ENCODE peak calls at places on chromosomes 12 and 14, in six cellular contexts. S, K, O, R, Q and J are unnamed samples.

GRCh38 chr12:122052285-122052684 is 26.3 kb upstream of the MLXIP start:
- DNase-seq in Q (peak; percentile 39), O (no peak), K (no peak), S (no peak), R (no peak), J (no peak)

GRCh38 chr12:4293299-4293941 is 19.9 kb downstream of the CCND2 start:
- DNase-seq in O (no peak), K (no peak), Q (no peak), R (no peak), S (no peak), J (no peak)

GRCh38 chr14:75217508-75218206 is 41.2 kb upstream of the TMED10 start:
- DNase-seq in O (no peak), K (no peak), S (no peak), R (peak; percentile 35), Q (no peak), J (no peak)

GRCh38 chr14:76640923-76641395 is 120.3 kb upstream of the VASH1 start:
- DNase-seq in O (no peak), K (no peak), R (no peak), S (no peak), Q (no peak), J (no peak)

GRCh38 chr14:36513451-36514277 is 6.4 kb downstream of the NKX2-1 start:
- DNase-seq in S (peak; percentile 86), R (no peak), K (no peak), Q (no peak), O (no peak), J (no peak)

GRCh38 chr14:103707329-103708263 is 7.7 kb downstream of the XRCC3 start:
- DNase-seq in S (no peak), O (no peak), R (no peak), K (no peak), Q (no peak), J (no peak)

GRCh38 chr14:64364907-64365306 is 23.2 kb upstream of the MTHFD1 start:
- DNase-seq in Q (peak; percentile 74), O (no peak), S (no peak), R (peak; percentile 68), K (no peak), J (no peak)

GRCh38 chr12:2185751-2186341 is 133.1 kb downstream of the CACNA1C start:
- DNase-seq in K (no peak), Q (peak; percentile 76), R (no peak), O (no peak), S (no peak), J (no peak)

GRCh38 chr12:129676411-129676810 is 227.4 kb downstream of the TMEM132D start:
- DNase-seq in O (no peak), R (no peak), Q (no peak), S (no peak), K (no peak), J (no peak)

GRCh38 chr12:112930350-112930749 is 7.9 kb upstream of the OAS3 start:
- DNase-seq in Q (no peak), R (no peak), S (no peak), O (no peak), K (no peak), J (no peak)

GRCh38 chr14:38391334-38391733 is 135.4 kb upstream of the CLEC14A start:
- DNase-seq in K (no peak), R (peak; percentile 59), O (no peak), Q (peak; percentile 27), S (no peak), J (no peak)

GRCh38 chr14:53384073-53384472 is 230.9 kb upstream of the DDHD1 start:
- DNase-seq in S (no peak), Q (no peak), K (no peak), O (no peak), R (no peak), J (no peak)

GRCh38 chr12:77940011-77940423 is 109.3 kb downstream of the NAV3 start:
- DNase-seq in S (no peak), K (peak; percentile 75), R (peak; percentile 93), O (no peak), Q (peak; percentile 92), J (no peak)

GRCh38 chr12:21906919-21907642 is 34.1 kb downstream of the ABCC9 start:
- DNase-seq in S (no peak), R (peak; percentile 42), O (no peak), Q (peak; percentile 30), K (no peak), J (no peak)

GRCh38 chr12:62787023-62787422 is 147.9 kb downstream of the PPM1H start:
- DNase-seq in R (no peak), Q (no peak), O (no peak), K (no peak), S (no peak), J (no peak)

GRCh38 chr14:49134940-49135339 is 451.2 kb downstream of the RPS29 start:
- DNase-seq in Q (no peak), O (no peak), S (peak; percentile 29), R (no peak), K (no peak), J (no peak)

GRCh38 chr14:99995700-99996356 is 69.4 kb upstream of the EVL start:
- DNase-seq in K (peak; percentile 17), R (peak; percentile 54), O (no peak), S (peak; percentile 76), Q (no peak), J (peak; percentile 55)

GRCh38 chr12:88247241-88247643 is 105.1 kb downstream of the TMTC3 start:
- DNase-seq in K (peak; percentile 49), R (peak; percentile 84), Q (peak; percentile 92), O (no peak), S (no peak), J (no peak)

GRCh38 chr12:105613269-105613668 is 282.8 kb downstream of the C12orf75 start:
- DNase-seq in O (no peak), R (no peak), Q (no peak), K (no peak), S (no peak), J (no peak)

GRCh38 chr14:68777644-68778043 is 15.2 kb downstream of the ZFP36L1 start:
- DNase-seq in S (no peak), O (no peak), Q (no peak), R (no peak), K (no peak), J (no peak)

GRCh38 chr14:35114036-35114435 is 7.8 kb downstream of the PPP2R3C start:
- DNase-seq in K (no peak), S (no peak), Q (no peak), O (no peak), R (peak; percentile 91), J (no peak)

GRCh38 chr12:91189526-91189925 is 6.9 kb upstream of the DCN start:
- DNase-seq in Q (peak; percentile 83), O (no peak), R (peak; percentile 65), K (no peak), S (no peak), J (no peak)

GRCh38 chr14:106518054-106518943 is 991.9 kb downstream of the TMEM121 start:
- DNase-seq in R (no peak), O (no peak), S (no peak), Q (no peak), K (no peak), J (peak; percentile 93)

GRCh38 chr14:101072070-101072469 is 168.5 kb upstream of the RTL1 start:
- DNase-seq in O (no peak), K (no peak), S (no peak), R (no peak), Q (no peak), J (no peak)
- H3K27ac ChIP-seq in O (no peak overlapping the region), K (no peak overlapping the region), S (no peak overlapping the region), R (peak overlapping the region; percentile 6), Q (peak overlapping the region; percentile 82), J (no peak overlapping the region)

GRCh38 chr14:33745163-33745562 is 205.7 kb downstream of the EGLN3 start:
- DNase-seq in S (no peak), R (no peak), K (no peak), O (no peak), Q (peak; percentile 30), J (no peak)
- H3K4me3 ChIP-seq in S (no peak overlapping the region), R (no peak overlapping the region), K (no peak overlapping the region), O (no peak overlapping the region), Q (no peak overlapping the region), J (no peak overlapping the region)

GRCh38 chr14:22505751-22506710 is 83.0 kb downstream of the DAD1 start:
- DNase-seq in Q (no peak), O (no peak), R (no peak), S (no peak), K (no peak), J (no peak)
- H3K4me2 ChIP-seq in Q (no peak overlapping the region), O (no peak overlapping the region), R (no peak overlapping the region), S (no peak overlapping the region), K (no peak overlapping the region), J (no peak overlapping the region)

GRCh38 chr12:52152905-52153317 is 38.9 kb downstream of the KRT80 start:
- DNase-seq in K (no peak), S (no peak), Q (no peak), O (no peak), R (no peak), J (no peak)

GRCh38 chr12:52149182-52149641 is 42.6 kb downstream of the KRT80 start:
- DNase-seq in S (no peak), O (no peak), R (no peak), Q (no peak), K (no peak), J (no peak)

GRCh38 chr12:52151859-52152783 is 39.7 kb downstream of the KRT80 start:
- DNase-seq in Q (no peak), S (peak; percentile 93), K (peak; percentile 92), R (peak; percentile 41), O (peak; percentile 68), J (no peak)

GRCh38 chr12:52149651-52150241 is 42.1 kb downstream of the KRT80 start:
- DNase-seq in S (no peak), R (no peak), Q (no peak), K (no peak), O (no peak), J (no peak)

GRCh38 chr12:52151153-52151858 is 40.5 kb downstream of the KRT80 start:
- DNase-seq in O (no peak), K (no peak), S (no peak), R (no peak), Q (no peak), J (no peak)
- H3K27ac ChIP-seq in O (no peak overlapping the region), K (peak overlapping the region; percentile 100), S (no peak overlapping the region), R (no peak overlapping the region), Q (no peak overlapping the region), J (no peak overlapping the region)

GRCh38 chr12:93166891-93167307 is 210.8 kb upstream of the NUDT4 start:
- DNase-seq in R (no peak), K (no peak), S (no peak), O (no peak), Q (no peak), J (no peak)

GRCh38 chr12:93165384-93165932 is 212.3 kb upstream of the NUDT4 start:
- DNase-seq in K (no peak), O (no peak), S (peak; percentile 51), R (no peak), Q (no peak), J (no peak)

GRCh38 chr12:93169536-93169935 is 208.2 kb upstream of the NUDT4 start:
- DNase-seq in O (no peak), R (no peak), S (no peak), K (no peak), Q (no peak), J (no peak)

GRCh38 chr12:93167841-93168492 is 209.8 kb upstream of the NUDT4 start:
- DNase-seq in S (peak; percentile 84), K (no peak), R (no peak), Q (peak; percentile 46), O (peak; percentile 45), J (no peak)

DNA sequence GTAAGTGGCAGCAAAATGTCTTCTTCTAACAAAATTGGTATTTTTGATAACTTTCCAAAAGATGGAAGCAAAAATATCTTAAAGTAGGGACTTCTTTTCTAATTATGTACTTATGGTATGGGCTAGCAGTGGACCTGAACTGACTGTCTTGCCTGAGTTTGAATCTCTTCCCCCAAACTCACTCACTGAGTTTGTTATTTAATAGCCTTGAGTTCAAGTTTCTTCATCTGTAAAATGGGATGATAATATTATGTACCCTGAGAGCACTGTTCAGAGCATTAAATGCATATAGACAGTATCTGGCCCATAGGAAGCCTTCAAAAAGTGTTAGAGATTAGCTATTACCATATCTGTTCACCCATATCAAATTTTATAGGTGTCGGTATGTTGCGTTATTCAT is 210.4 kb upstream of the NUDT4 start:
- DNase-seq in S (no peak), R (no peak), Q (no peak), K (no peak), O (no peak), J (no peak)
- H3K4me3 ChIP-seq in S (peak overlapping the region; percentile 42), R (no peak overlapping the region), Q (no peak overlapping the region), K (no peak overlapping the region), O (no peak overlapping the region), J (no peak overlapping the region)